ENCODE peak calls at places on chromosomes 13 and 19, in ten cellular contexts. E is hypothalamus; H is epithelial cell of prostate; A is lower leg skin; T is HTR-8/SVneo; L is HEK293T; V is activated T-helper 1 cell treated with anti-CD3 and anti-CD28 coated beads, Interleukin-2, amount 50 U/mL, for 16 hours; S is stimulated activated CD8-positive, alpha-beta memory T cell treated with anti-CD3 and anti-CD28 coated beads, Interleukin-15, amount 100 ng/mL, for 24 hours; U is caudate nucleus; C is stimulated activated CD4-positive, alpha-beta T cell treated with anti-CD3 and anti-CD28 coated beads, Interleukin-2, amount 100 ng/mL, for 48 hours. Z is an unnamed sample.

GRCh38 chr13:46288570-46289259 is 77.0 kb downstream of the LRRC63 start:
- DNase-seq in E (no peak), H (no peak), A (no peak), T (peak), L (peak), V (no peak), S (no peak), U (no peak), C (no peak), Z (no peak)

GRCh38 chr19:39765091-39766076 is 13.3 kb upstream of the LEUTX start:
- DNase-seq in E (no peak), H (no peak), A (no peak), T (peak), L (peak), V (peak), S (no peak), U (no peak), C (peak), Z (no peak)

GRCh38 chr19:49497047-49497789 is 984 bp downstream of the RPS11 start:
- DNase-seq in E (no peak), H (no peak), A (peak), T (peak), L (no peak), V (peak), S (no peak), U (no peak), C (peak), Z (peak)

GRCh38 chr13:66347718-66348117 is 882.4 kb downstream of the PCDH9 start:
- DNase-seq in E (no peak), H (no peak), A (no peak), T (no peak), L (no peak), V (no peak), S (no peak), U (no peak), C (no peak), Z (no peak)

GRCh38 chr13:74755065-74755464 is 620.9 kb upstream of the KLF12 start:
- DNase-seq in E (no peak), H (no peak), A (no peak), T (no peak), L (no peak), V (no peak), S (no peak), U (no peak), C (no peak), Z (no peak)

GRCh38 chr19:47485210-47485609 is 1.2 kb upstream of the KPTN start:
- DNase-seq in E (no peak), H (no peak), A (no peak), T (no peak), L (no peak), V (no peak), S (no peak), U (no peak), C (no peak), Z (no peak)

GRCh38 chr13:73585236-73585635 is 526.4 kb downstream of the KLF5 start:
- DNase-seq in E (no peak), H (no peak), A (no peak), T (no peak), L (no peak), V (no peak), S (no peak), U (no peak), C (no peak), Z (no peak)

GRCh38 chr19:43467276-43467675 is 1.9 kb upstream of the LYPD3 start:
- DNase-seq in E (no peak), H (no peak), A (no peak), T (no peak), L (no peak), V (no peak), S (no peak), U (no peak), C (no peak), Z (no peak)

GRCh38 chr13:110229905-110230563 is 76.9 kb downstream of the COL4A1 start:
- DNase-seq in E (no peak), H (no peak), A (no peak), T (no peak), L (no peak), V (no peak), S (no peak), U (no peak), C (no peak), Z (no peak)

GRCh38 chr13:53848546-53848945 is 819.9 kb downstream of the OLFM4 start:
- DNase-seq in E (no peak), H (no peak), A (no peak), T (no peak), L (no peak), V (no peak), S (no peak), U (no peak), C (no peak), Z (no peak)

GRCh38 chr19:3190470-3190770 is 4.7 kb downstream of the NCLN start:
- DNase-seq in E (no peak), H (no peak), A (no peak), T (no peak), L (no peak), V (no peak), S (no peak), U (no peak), C (no peak), Z (no peak)

GRCh38 chr13:59533561-59534337 is 630.0 kb downstream of the DIAPH3 start:
- DNase-seq in E (no peak), H (peak), A (no peak), T (peak), L (no peak), V (no peak), S (no peak), U (no peak), C (no peak), Z (no peak)

GRCh38 chr19:38141108-38141507 is 82.9 kb downstream of the DPF1 start:
- DNase-seq in E (no peak), H (no peak), A (no peak), T (no peak), L (no peak), V (no peak), S (no peak), U (no peak), C (no peak), Z (no peak)

GRCh38 chr13:22562116-22562515 is 618.7 kb upstream of the SGCG start:
- DNase-seq in E (no peak), H (no peak), A (no peak), T (no peak), L (no peak), V (no peak), S (no peak), U (no peak), C (no peak), Z (no peak)

GRCh38 chr13:106701810-106702341 is 133.9 kb upstream of the ARGLU1 start:
- DNase-seq in E (no peak), H (no peak), A (no peak), T (no peak), L (no peak), V (no peak), S (no peak), U (no peak), C (no peak), Z (no peak)

GRCh38 chr19:31263317-31263716 is 85.9 kb downstream of the TSHZ3 start:
- DNase-seq in E (no peak), H (no peak), A (peak), T (no peak), L (no peak), V (no peak), S (no peak), U (no peak), C (no peak), Z (no peak)

GRCh38 chr19:8209111-8209964 is at the start of gene CERS4:
- DNase-seq in E (peak), H (no peak), A (peak), T (peak), L (peak), V (peak), S (peak), U (peak), C (peak), Z (peak)

GRCh38 chr19:52138614-52139290 is 986 bp downstream of the ZNF616 start:
- DNase-seq in E (no peak), H (no peak), A (no peak), T (no peak), L (peak), V (no peak), S (no peak), U (no peak), C (peak), Z (no peak)

GRCh38 chr13:107600986-107601385 is 614.4 kb downstream of the LIG4 start:
- DNase-seq in E (no peak), H (no peak), A (no peak), T (no peak), L (no peak), V (no peak), S (no peak), U (no peak), C (no peak), Z (no peak)

GRCh38 chr13:80047406-80047805 is 293.5 kb downstream of the SPRY2 start:
- DNase-seq in E (no peak), H (no peak), A (no peak), T (no peak), L (no peak), V (no peak), S (no peak), U (no peak), C (no peak), Z (no peak)

GRCh38 chr13:73449258-73449657 is 390.5 kb downstream of the KLF5 start:
- DNase-seq in E (no peak), H (peak), A (no peak), T (no peak), L (no peak), V (no peak), S (no peak), U (no peak), C (no peak), Z (no peak)

GRCh38 chr13:98451676-98452105 is 125.2 kb downstream of the STK24 start:
- DNase-seq in E (no peak), H (no peak), A (no peak), T (no peak), L (no peak), V (no peak), S (no peak), U (no peak), C (no peak), Z (peak)

GRCh38 chr13:24865158-24865557 is 101.2 kb downstream of the RNF17 start:
- DNase-seq in E (no peak), H (no peak), A (no peak), T (no peak), L (no peak), V (no peak), S (no peak), U (no peak), C (no peak), Z (no peak)

GRCh38 chr13:80141114-80141849 is 199.6 kb downstream of the SPRY2 start:
- DNase-seq in E (peak), H (no peak), A (no peak), T (no peak), L (peak), V (no peak), S (no peak), U (no peak), C (no peak), Z (peak)

GRCh38 chr19:35168261-35168660 is 13.7 kb downstream of the FXYD5 start:
- DNase-seq in E (no peak), H (no peak), A (peak), T (no peak), L (no peak), V (no peak), S (no peak), U (no peak), C (no peak), Z (no peak)

GRCh38 chr19:3693030-3693925 is 7.0 kb downstream of the PIP5K1C start:
- DNase-seq in E (no peak), H (no peak), A (peak), T (no peak), L (no peak), V (no peak), S (no peak), U (no peak), C (no peak), Z (no peak)

GRCh38 chr13:23339225-23339624 is 94.3 kb downstream of the SACS start:
- DNase-seq in E (no peak), H (no peak), A (no peak), T (no peak), L (no peak), V (no peak), S (no peak), U (no peak), C (no peak), Z (no peak)

GRCh38 chr19:3338541-3339181 is 27.7 kb upstream of the NFIC start:
- DNase-seq in E (no peak), H (no peak), A (peak), T (no peak), L (no peak), V (peak), S (no peak), U (no peak), C (peak), Z (no peak)

GRCh38 chr13:32537580-32538233 is 888 bp downstream of the N4BP2L2 start:
- DNase-seq in E (peak), H (no peak), A (peak), T (no peak), L (no peak), V (peak), S (no peak), U (no peak), C (peak), Z (peak)

GRCh38 chr13:92355213-92355612 is 871.4 kb upstream of the GPC6 start:
- DNase-seq in E (no peak), H (no peak), A (no peak), T (peak), L (peak), V (no peak), S (no peak), U (no peak), C (no peak), Z (no peak)

Z was measured in sciatic nerve.